ENCODE peak calls at places on chromosomes 5 and 9, in eight cellular contexts. R is activated T-helper 1 cell treated with anti-CD3 and anti-CD28 coated beads, Interleukin-2, amount 50 U/mL, for 16 hours; T is activated gamma-delta T cell treated with anti-CD3 and anti-CD28 coated beads, Interleukin-2, amount 50 U/mL, for 16 hours; Z is SK-N-DZ; M is NCI-H1417; E is GF-D8; Y is uterus; H is H7. B is an unnamed sample.
A peak's percentile ranks its signal among the peaks of the same experiment; 100 is the strongest.

GRCh38 chr5:33300209-33300742 is 140.5 kb upstream of the TARS1 start:
- DNase-seq in Z (no peak), T (no peak), E (no peak), Y (no peak), M (no peak), H (no peak), R (no peak), B (no peak)

GRCh38 chr9:117643288-117643654 is 60.9 kb upstream of the TLR4 start:
- DNase-seq in R (no peak), H (no peak), E (no peak), T (no peak), Y (no peak), Z (no peak), M (no peak), B (no peak)

GRCh38 chr9:35741740-35742139 is 7.3 kb downstream of the GBA2 start:
- DNase-seq in H (no peak), Y (no peak), T (no peak), Z (no peak), M (no peak), E (no peak), R (no peak), B (no peak)

GRCh38 chr9:91810286-91810905 is 139.6 kb downstream of the ROR2 start:
- DNase-seq in H (no peak), Z (no peak), E (no peak), R (no peak), T (no peak), Y (no peak), M (no peak), B (no peak)

GRCh38 chr5:177592010-177592834 is at the start of gene TMED9:
- DNase-seq in E (peak; percentile 29), R (peak; percentile 86), Z (peak; percentile 74), M (peak; percentile 90), Y (peak; percentile 73), T (peak; percentile 78), H (peak; percentile 96), B (peak; percentile 75)

GRCh38 chr5:54835642-54836041 is 149.8 kb downstream of the ESM1 start:
- DNase-seq in H (no peak), T (no peak), Y (no peak), E (no peak), R (no peak), Z (no peak), M (no peak), B (no peak)

GRCh38 chr5:126594077-126594476 is 942 bp downstream of the ALDH7A1 start:
- DNase-seq in R (no peak), E (no peak), M (no peak), T (no peak), Z (peak; percentile 12), Y (no peak), H (peak; percentile 22), B (no peak)

GRCh38 chr9:125942111-125942510 is 194.9 kb downstream of the PBX3 start:
- DNase-seq in R (no peak), Z (no peak), Y (no peak), M (no peak), E (no peak), T (no peak), H (no peak), B (no peak)

GRCh38 chr5:155529366-155529765 is 515.8 kb downstream of the KIF4B start:
- DNase-seq in M (no peak), H (no peak), R (no peak), E (no peak), T (no peak), Z (no peak), Y (no peak), B (no peak)

GRCh38 chr5:133483406-133484090 is 128.8 kb downstream of the FSTL4 start:
- DNase-seq in E (no peak), T (no peak), H (no peak), Y (no peak), Z (no peak), R (no peak), M (no peak), B (no peak)

GRCh38 chr5:172630961-172631360 is 10.1 kb upstream of the NEURL1B start:
- DNase-seq in M (peak; percentile 65), Z (peak; percentile 40), T (no peak), H (no peak), Y (no peak), E (no peak), R (no peak), B (no peak)